ENCODE peak calls at places on chromosomes 3 and 15, in five cellular contexts. C, U, J, E and V are unnamed samples.

GRCh38 chr3:52532517-52532837 is 1.2 kb downstream of the NT5DC2 start:
- DNase-seq in C (no peak), U (peak), J (peak), E (no peak), V (no peak)

GRCh38 chr15:81118361-81118760 is 15.7 kb upstream of the CFAP161 start:
- DNase-seq in C (no peak), U (no peak), J (no peak), E (no peak), V (no peak)

GRCh38 chr3:69283496-69283895 is 102.4 kb downstream of the FRMD4B start:
- DNase-seq in C (no peak), U (no peak), J (no peak), E (no peak), V (no peak)

GRCh38 chr3:140296796-140297352 is 361.9 kb downstream of the CLSTN2 start:
- DNase-seq in C (peak), U (peak), J (no peak), E (peak), V (no peak)

GRCh38 chr3:167489571-167489970 is 15.7 kb upstream of the SERPINI2 start:
- DNase-seq in C (no peak), U (no peak), J (no peak), E (no peak), V (no peak)

GRCh38 chr15:38667875-38668274 is 103.3 kb upstream of the RASGRP1 start:
- DNase-seq in C (no peak), U (no peak), J (no peak), E (no peak), V (peak)

GRCh38 chr15:29682781-29683180 is 139.5 kb downstream of the TJP1 start:
- DNase-seq in C (no peak), U (no peak), J (no peak), E (no peak), V (no peak)

GRCh38 chr15:45230246-45230965 is 21.6 kb upstream of the SLC28A2 start:
- DNase-seq in C (no peak), U (no peak), J (no peak), E (no peak), V (no peak)

GRCh38 chr3:188150982-188151381 is 3.0 kb upstream of the LPP start:
- DNase-seq in C (no peak), U (no peak), J (no peak), E (no peak), V (no peak)

GRCh38 chr3:31862861-31863260 is 118.2 kb downstream of the OSBPL10 start:
- DNase-seq in C (no peak), U (no peak), J (no peak), E (no peak), V (no peak)

GRCh38 chr3:86993704-86994103 is 2.8 kb upstream of the VGLL3 start:
- DNase-seq in C (no peak), U (peak), J (no peak), E (no peak), V (no peak)

GRCh38 chr3:108430540-108430939 is 79.9 kb downstream of the MYH15 start:
- DNase-seq in C (no peak), U (no peak), J (no peak), E (no peak), V (no peak)

GRCh38 chr3:134002326-134002725 is 27.4 kb downstream of the SLCO2A1 start:
- DNase-seq in C (no peak), U (peak), J (no peak), E (no peak), V (no peak)

GRCh38 chr3:64311424-64311920 is 86.2 kb upstream of the PRICKLE2 start:
- DNase-seq in C (no peak), U (peak), J (no peak), E (no peak), V (no peak)

GRCh38 chr3:18988619-18989229 is 159.6 kb upstream of the KCNH8 start:
- DNase-seq in C (peak), U (peak), J (peak), E (no peak), V (peak)